ENCODE peak calls at places on chromosome 5, in four cellular contexts. One of them, this sample, is unnamed.

GRCh38 chr5:131379071-131379538 is 115.3 kb downstream of the CDC42SE2 start:
- DNase-seq in NCI-H2029 treated with DMSO at 0.1 percent for 48 hours: no peak
- DNase-seq in EH: no peak
- DNase-seq in head of caudate nucleus: no peak
- DNase-seq in this sample: no peak

GRCh38 chr5:173693670-173694069 is 77.2 kb upstream of the BOD1 start:
- DNase-seq in head of caudate nucleus: no peak
- DNase-seq in NCI-H2029 treated with DMSO at 0.1 percent for 48 hours: no peak
- DNase-seq in EH: no peak
- DNase-seq in this sample: no peak

GRCh38 chr5:66807743-66808142 is 211.6 kb downstream of the MAST4 start:
- DNase-seq in NCI-H2029 treated with DMSO at 0.1 percent for 48 hours: no peak
- DNase-seq in head of caudate nucleus: peak; percentile 26
- DNase-seq in EH: peak; percentile 57
- DNase-seq in this sample: no peak

GRCh38 chr5:167982-168660 is 23.2 kb upstream of the LRRC14B start:
- DNase-seq in head of caudate nucleus: no peak
- DNase-seq in EH: peak; percentile 99
- DNase-seq in NCI-H2029 treated with DMSO at 0.1 percent for 48 hours: no peak
- DNase-seq in this sample: no peak

GRCh38 chr5:115351356-115352195 is 55.1 kb upstream of the CCDC112 start:
- DNase-seq in head of caudate nucleus: no peak
- DNase-seq in EH: peak; percentile 55
- DNase-seq in NCI-H2029 treated with DMSO at 0.1 percent for 48 hours: no peak
- DNase-seq in this sample: no peak

GRCh38 chr5:158858011-158858410 is 241.7 kb downstream of the EBF1 start:
- DNase-seq in EH: no peak
- DNase-seq in head of caudate nucleus: no peak
- DNase-seq in NCI-H2029 treated with DMSO at 0.1 percent for 48 hours: no peak
- DNase-seq in this sample: no peak

GRCh38 chr5:16642896-16643295 is 26.1 kb upstream of the RETREG1 start:
- DNase-seq in EH: no peak
- DNase-seq in NCI-H2029 treated with DMSO at 0.1 percent for 48 hours: no peak
- DNase-seq in head of caudate nucleus: no peak
- DNase-seq in this sample: no peak

GRCh38 chr5:172102913-172103629 is 85.0 kb downstream of the STK10 start:
- DNase-seq in EH: peak; percentile 99
- DNase-seq in NCI-H2029 treated with DMSO at 0.1 percent for 48 hours: no peak
- DNase-seq in head of caudate nucleus: no peak
- DNase-seq in this sample: peak; percentile 10

GRCh38 chr5:88203977-88204735 is 64.5 kb downstream of the TMEM161B start:
- DNase-seq in EH: peak; percentile 21
- DNase-seq in NCI-H2029 treated with DMSO at 0.1 percent for 48 hours: no peak
- DNase-seq in head of caudate nucleus: peak; percentile 26
- DNase-seq in this sample: peak; percentile 18

GRCh38 chr5:112691758-112692157 is 45.9 kb upstream of the APC start:
- DNase-seq in head of caudate nucleus: no peak
- DNase-seq in EH: peak; percentile 44
- DNase-seq in NCI-H2029 treated with DMSO at 0.1 percent for 48 hours: no peak
- DNase-seq in this sample: no peak

GRCh38 chr5:110639307-110639902 is 87.1 kb downstream of the TMEM232 start:
- DNase-seq in head of caudate nucleus: no peak
- DNase-seq in EH: no peak
- DNase-seq in NCI-H2029 treated with DMSO at 0.1 percent for 48 hours: no peak
- DNase-seq in this sample: no peak

GRCh38 chr5:118611332-118611945 is 376.9 kb downstream of the DTWD2 start:
- DNase-seq in head of caudate nucleus: no peak
- DNase-seq in EH: peak; percentile 44
- DNase-seq in NCI-H2029 treated with DMSO at 0.1 percent for 48 hours: no peak
- DNase-seq in this sample: no peak

GRCh38 chr5:64876203-64876602 is 107.5 kb downstream of the CWC27 start:
- DNase-seq in head of caudate nucleus: no peak
- DNase-seq in NCI-H2029 treated with DMSO at 0.1 percent for 48 hours: no peak
- DNase-seq in EH: no peak
- DNase-seq in this sample: no peak

GRCh38 chr5:178576591-178577351 is 13.4 kb downstream of the COL23A1 start:
- DNase-seq in head of caudate nucleus: no peak
- DNase-seq in NCI-H2029 treated with DMSO at 0.1 percent for 48 hours: no peak
- DNase-seq in EH: no peak
- DNase-seq in this sample: peak; percentile 33

This sample was measured in neural crest cell.